ENCODE peak calls at places on chromosomes 13 and 19, in four cellular contexts. A is glutamatergic neuron, S is AG04450, K is heart right ventricle. Z is an unnamed sample.

GRCh38 chr19:1523412-1524205 is at the start of gene PLK5:
- DNase-seq in A (peak; percentile 56), S (no peak), K (no peak), Z (peak; percentile 77)

GRCh38 chr19:1730157-1730556 is 23.1 kb upstream of the ONECUT3 start:
- DNase-seq in A (peak; percentile 42), S (no peak), K (no peak), Z (no peak)

GRCh38 chr19:44625531-44626066 is 12.2 kb downstream of the IGSF23 start:
- DNase-seq in A (no peak), S (no peak), K (no peak), Z (no peak)

GRCh38 chr13:109862627-109863026 is 76.2 kb upstream of the IRS2 start:
- DNase-seq in A (no peak), S (no peak), K (no peak), Z (no peak)

GRCh38 chr19:46416077-46416709 is 2.8 kb upstream of the CCDC8 start:
- DNase-seq in A (peak; percentile 90), S (peak; percentile 65), K (peak; percentile 91), Z (peak; percentile 99)

GRCh38 chr13:67438465-67438864 is 208.3 kb upstream of the PCDH9 start:
- DNase-seq in A (no peak), S (no peak), K (no peak), Z (no peak)

GRCh38 chr19:55485439-55486011 is 537 bp downstream of the NAT14 start:
- DNase-seq in A (no peak), S (no peak), K (no peak), Z (no peak)

GRCh38 chr13:80070024-80070703 is 270.8 kb downstream of the SPRY2 start:
- DNase-seq in A (no peak), S (no peak), K (no peak), Z (no peak)

GRCh38 chr13:112703935-112704633 is 14.2 kb downstream of the ATP11A start:
- DNase-seq in A (no peak), S (no peak), K (no peak), Z (no peak)

GRCh38 chr13:82614086-82614485 is 1268.2 kb downstream of the SLITRK1 start:
- DNase-seq in A (no peak), S (no peak), K (no peak), Z (no peak)

GRCh38 chr19:49533551-49534488 is 6.0 kb downstream of the RCN3 start:
- DNase-seq in A (peak; percentile 87), S (no peak), K (peak; percentile 82), Z (peak; percentile 92)

GRCh38 chr13:110387451-110388140 is 80.5 kb downstream of the COL4A2 start:
- DNase-seq in A (no peak), S (no peak), K (peak; percentile 51), Z (peak; percentile 33)

GRCh38 chr19:13366529-13367143 is 139.6 kb downstream of the CACNA1A start:
- DNase-seq in A (peak; percentile 17), S (no peak), K (no peak), Z (peak; percentile 4)

GRCh38 chr19:35106291-35106583 is 9.4 kb upstream of the FXYD3 start:
- DNase-seq in A (no peak), S (no peak), K (no peak), Z (no peak)

GRCh38 chr13:110211046-110211445 is 95.9 kb downstream of the COL4A1 start:
- DNase-seq in A (no peak), S (no peak), K (no peak), Z (no peak)

GRCh38 chr13:95256086-95256485 is 45.2 kb downstream of the ABCC4 start:
- DNase-seq in A (no peak), S (peak; percentile 90), K (no peak), Z (no peak)

GRCh38 chr19:511101-511841 is 4.0 kb downstream of the TPGS1 start:
- DNase-seq in A (peak; percentile 54), S (no peak), K (no peak), Z (no peak)

GRCh38 chr13:111976474-111977183 is 90.3 kb upstream of the SOX1 start:
- DNase-seq in A (no peak), S (no peak), K (no peak), Z (no peak)

GRCh38 chr19:41997851-41998229 is 3.8 kb upstream of the ATP1A3 start:
- DNase-seq in A (peak; percentile 89), S (no peak), K (no peak), Z (no peak)

GRCh38 chr19:53892981-53893325 is 11.0 kb downstream of the PRKCG start:
- DNase-seq in A (peak; percentile 53), S (no peak), K (no peak), Z (peak; percentile 56)

GRCh38 chr19:36973021-36973843 is 57.1 kb downstream of the ZNF568 start:
- DNase-seq in A (peak; percentile 83), S (peak; percentile 29), K (peak; percentile 89), Z (no peak)

GRCh38 chr19:36973844-36974195 is 57.7 kb downstream of the ZNF568 start:
- DNase-seq in A (no peak), S (no peak), K (no peak), Z (no peak)

DNA sequence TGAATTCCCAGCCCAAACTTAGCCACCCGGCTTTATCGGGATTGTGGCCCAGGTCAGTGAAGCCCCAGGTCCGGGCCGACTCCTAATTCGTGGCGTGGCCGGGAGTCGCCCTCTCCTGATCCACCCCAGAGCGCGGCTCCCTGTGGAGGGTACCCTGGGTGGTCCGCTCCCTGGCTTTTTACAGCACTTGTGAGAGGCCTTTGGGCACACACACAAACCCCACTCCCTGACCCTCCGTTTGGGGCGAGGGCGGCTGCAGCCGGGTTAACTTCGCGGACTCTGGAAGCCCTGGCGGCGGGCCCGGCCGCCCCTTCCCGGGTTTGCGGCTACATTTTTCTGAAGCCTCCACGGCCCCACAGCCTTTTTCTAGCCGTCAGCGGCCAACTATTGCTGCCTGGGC is 56.5 kb downstream of the ZNF568 start:
- DNase-seq in A (peak; percentile 12), S (no peak), K (no peak), Z (no peak)
- TF ChIP-seq CTCF in A (no peak), S (no peak), K (no peak), Z (no peak)

DNA sequence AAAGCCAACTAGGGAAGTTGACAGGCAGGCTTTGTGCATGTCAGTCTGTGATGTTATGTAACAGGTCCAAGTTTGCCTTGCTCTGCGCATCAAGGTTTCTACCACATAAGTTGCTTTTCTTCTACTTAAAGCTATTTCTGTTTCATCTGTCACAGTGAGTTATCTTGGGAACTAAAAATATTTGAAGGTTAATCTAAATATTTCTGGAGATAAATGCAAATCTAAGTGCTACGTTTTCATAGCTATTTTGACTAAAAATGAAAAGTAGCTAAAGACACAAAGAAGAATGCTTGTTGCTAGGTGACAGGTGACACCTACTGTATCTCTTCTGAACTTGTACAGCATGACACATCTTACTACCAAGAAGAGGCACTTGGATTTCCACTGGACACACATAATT is 135.6 kb downstream of the KLF12 start:
- DNase-seq in A (no peak), S (no peak), K (no peak), Z (no peak)
- TF ChIP-seq CTCF in A (no peak), S (no peak), K (no peak), Z (no peak)

GRCh38 chr19:5387472-5387871 is 46.9 kb upstream of the PTPRS start:
- DNase-seq in A (no peak), S (no peak), K (no peak), Z (no peak)
- TF ChIP-seq CTCF in A (no peak), S (no peak), K (no peak), Z (no peak)

GRCh38 chr13:75787249-75787940 is 151.3 kb downstream of the LMO7 start:
- DNase-seq in A (no peak), S (no peak), K (no peak), Z (no peak)

GRCh38 chr13:75789451-75790197 is 153.5 kb downstream of the LMO7 start:
- DNase-seq in A (no peak), S (no peak), K (no peak), Z (no peak)

GRCh38 chr13:75790198-75790970 is 154.3 kb downstream of the LMO7 start:
- DNase-seq in A (no peak), S (no peak), K (no peak), Z (no peak)

GRCh38 chr13:75785130-75785529 is 149.0 kb downstream of the LMO7 start:
- DNase-seq in A (no peak), S (no peak), K (no peak), Z (no peak)

DNA sequence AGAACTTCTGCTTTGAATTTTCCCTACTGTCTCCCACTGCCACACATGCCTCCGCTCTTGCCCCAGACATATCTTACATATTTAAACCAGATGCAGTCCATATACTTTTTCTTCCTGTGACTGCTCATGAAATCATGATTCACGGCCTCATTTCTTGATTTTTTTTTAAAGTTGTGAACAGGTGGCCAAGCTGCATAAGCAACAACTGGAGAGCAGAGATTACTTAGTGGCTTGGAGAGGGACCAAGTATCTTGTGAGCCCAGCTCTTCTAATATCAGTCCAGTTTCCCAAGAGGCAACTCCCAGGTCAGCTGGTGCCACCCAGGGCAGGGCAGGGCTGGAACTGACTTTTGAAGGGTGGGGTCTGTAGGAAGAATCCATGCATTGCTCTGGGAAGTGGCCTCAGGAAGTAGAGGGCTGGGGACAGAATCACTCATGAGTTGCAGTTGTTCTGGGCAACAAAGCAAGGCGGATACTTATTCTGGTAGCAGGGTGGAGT is 152.4 kb downstream of the LMO7 start:
- DNase-seq in A (no peak), S (peak; percentile 85), K (peak; percentile 34), Z (no peak)
- TF ChIP-seq CTCF in A (no peak), S (no peak), K (no peak), Z (no peak)

GRCh38 chr19:7497292-7497691 is 8.5 kb upstream of the PEX11G start:
- DNase-seq in A (peak; percentile 50), S (no peak), K (no peak), Z (peak; percentile 42)

GRCh38 chr19:7488736-7489353 is at the start of gene PEX11G:
- DNase-seq in A (peak; percentile 97), S (peak; percentile 38), K (peak; percentile 96), Z (peak; percentile 95)

GRCh38 chr19:7494416-7495098 is 5.7 kb upstream of the PEX11G start:
- DNase-seq in A (peak; percentile 74), S (no peak), K (peak; percentile 58), Z (peak; percentile 31)

GRCh38 chr19:7489609-7490044 is 792 bp upstream of the PEX11G start:
- DNase-seq in A (no peak), S (no peak), K (no peak), Z (no peak)

GRCh38 chr19:7492142-7493055 is 3.6 kb upstream of the PEX11G start:
- DNase-seq in A (no peak), S (no peak), K (no peak), Z (no peak)
- TF ChIP-seq CTCF in A (no peak), S (no peak), K (no peak), Z (no peak)

DNA sequence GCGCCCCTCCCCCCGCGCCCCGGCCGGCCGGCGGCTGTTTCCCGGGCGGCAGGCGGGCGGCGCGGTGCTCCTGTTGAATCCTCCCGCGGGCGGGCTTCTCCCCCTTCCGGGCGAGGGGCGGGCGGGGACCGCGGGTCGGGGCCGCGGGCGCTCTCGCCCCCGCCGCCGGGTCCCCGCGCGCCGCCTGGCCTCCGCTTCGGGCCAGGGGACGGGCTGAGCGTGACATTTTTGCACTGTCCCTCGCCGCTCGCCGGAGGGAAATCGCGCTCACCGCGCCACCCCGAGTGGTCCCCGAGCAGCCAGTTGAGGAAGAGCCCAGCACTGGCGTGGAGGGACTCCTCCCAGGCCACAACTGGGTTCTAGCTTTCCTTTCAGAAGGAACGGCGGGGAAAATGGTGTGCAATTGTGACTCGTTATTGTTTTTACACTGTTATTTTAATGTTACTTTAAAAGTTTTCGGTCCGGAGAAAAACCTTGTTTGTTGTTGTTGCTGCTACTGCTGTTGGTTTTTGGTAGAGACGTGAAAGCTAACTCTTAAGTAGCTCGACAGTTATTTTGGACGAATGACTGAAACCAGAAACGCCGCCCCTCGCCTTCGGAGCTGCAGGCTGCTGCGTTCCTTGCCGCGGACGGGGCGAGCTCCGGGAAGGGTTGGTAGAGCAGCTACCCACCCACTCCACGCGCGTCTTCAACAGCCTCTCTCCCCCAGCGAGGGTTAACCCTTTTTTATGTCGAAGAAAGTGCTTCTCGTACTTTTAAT is 942 bp downstream of the PDS5B start:
- DNase-seq in A (peak; percentile 76), S (no peak), K (peak; percentile 76), Z (peak; percentile 77)
- TF ChIP-seq CTCF in A (no peak), S (no peak), K (no peak), Z (no peak)

Z was measured in nephron progenitor cell.